ENCODE peak calls at places on chromosomes 3 and 15, in seven cellular contexts. S is heart left ventricle, Y is astrocyte of the cerebellum, Z is fibroblast of lung, T is HepG2, H is mucosa of descending colon, O is neural progenitor cell. B is an unnamed sample.

GRCh38 chr15:51982013-51982769 is 10.6 kb upstream of the LEO1 start:
- DNase-seq in Y (peak; percentile 54), O (no peak), H (peak; percentile 51), S (peak; percentile 22), Z (peak; percentile 69), T (peak; percentile 75), B (peak; percentile 39)

GRCh38 chr3:120264963-120265362 is 20.1 kb downstream of the GPR156 start:
- DNase-seq in Z (no peak), O (no peak), Y (no peak), S (no peak), H (no peak), T (no peak), B (no peak)

GRCh38 chr15:62390793-62391543 is 225.9 kb upstream of the C2CD4B start:
- DNase-seq in Z (peak; percentile 59), S (peak; percentile 35), Y (no peak), T (peak; percentile 32), H (peak; percentile 53), O (peak; percentile 82), B (no peak)

GRCh38 chr3:13705051-13705450 is 156.1 kb downstream of the FBLN2 start:
- DNase-seq in Y (no peak), S (no peak), O (no peak), Z (no peak), H (no peak), T (no peak), B (no peak)

GRCh38 chr3:118144919-118145318 is 889.7 kb downstream of the IGSF11 start:
- DNase-seq in Z (no peak), H (no peak), O (peak; percentile 8), S (no peak), T (no peak), Y (no peak), B (no peak)

GRCh38 chr3:166257715-166258114 is 420.5 kb upstream of the BCHE start:
- DNase-seq in H (no peak), S (no peak), T (no peak), Z (no peak), O (no peak), Y (no peak), B (no peak)

GRCh38 chr3:49417516-49418120 is 4.7 kb downstream of the AMT start:
- DNase-seq in O (no peak), H (no peak), Z (no peak), Y (no peak), T (no peak), S (no peak), B (no peak)

GRCh38 chr3:108178676-108179075 is 43.5 kb downstream of the IFT57 start:
- DNase-seq in T (no peak), Z (peak; percentile 47), S (no peak), H (no peak), O (no peak), Y (no peak), B (peak; percentile 8)

GRCh38 chr15:96334705-96335428 is 4.4 kb downstream of the NR2F2 start:
- DNase-seq in T (no peak), O (peak; percentile 15), Z (peak; percentile 27), H (no peak), Y (no peak), S (no peak), B (no peak)

GRCh38 chr3:101928890-101929289 is 79.6 kb downstream of the NFKBIZ start:
- DNase-seq in Y (no peak), T (no peak), Z (peak; percentile 87), O (no peak), H (no peak), S (no peak), B (no peak)

GRCh38 chr3:171875923-171876412 is 32.8 kb downstream of the TMEM212 start:
- DNase-seq in S (no peak), Y (no peak), Z (peak; percentile 93), T (peak; percentile 48), H (no peak), O (no peak), B (no peak)

GRCh38 chr3:131142580-131142979 is 115.9 kb downstream of the NEK11 start:
- DNase-seq in Z (no peak), Y (no peak), T (no peak), H (no peak), S (no peak), O (no peak), B (no peak)

GRCh38 chr3:124802702-124803101 is 72.5 kb downstream of the UMPS start:
- DNase-seq in Z (no peak), Y (no peak), S (no peak), H (no peak), O (peak; percentile 29), T (no peak), B (no peak)

GRCh38 chr3:38308456-38308855 is 26.4 kb downstream of the SLC22A14 start:
- DNase-seq in T (no peak), Y (no peak), O (no peak), Z (no peak), S (no peak), H (no peak), B (no peak)

GRCh38 chr3:159458010-159458409 is 530.6 kb upstream of the IL12A start:
- DNase-seq in T (no peak), H (no peak), Z (peak; percentile 99), Y (peak; percentile 70), O (peak; percentile 9), S (no peak), B (peak; percentile 87)

GRCh38 chr15:89395996-89396395 is 61.4 kb upstream of the POLG start:
- DNase-seq in H (no peak), O (no peak), Z (no peak), Y (no peak), T (no peak), S (no peak), B (no peak)

GRCh38 chr3:25724948-25725645 is 58.1 kb downstream of the NGLY1 start:
- DNase-seq in Y (no peak), O (no peak), H (no peak), S (no peak), T (no peak), Z (no peak), B (no peak)

GRCh38 chr15:35088329-35088728 is 3.2 kb upstream of the NANOGP8 start:
- DNase-seq in O (no peak), Z (no peak), T (no peak), H (no peak), Y (no peak), S (no peak), B (no peak)

GRCh38 chr3:172536993-172537419 is 13.8 kb upstream of the TNFSF10 start:
- DNase-seq in O (no peak), H (no peak), Z (no peak), T (no peak), Y (no peak), S (no peak), B (no peak)

GRCh38 chr15:75835990-75836952 is 7.0 kb upstream of the UBE2Q2 start:
- DNase-seq in H (no peak), S (no peak), Z (peak; percentile 44), O (no peak), Y (no peak), T (no peak), B (no peak)

GRCh38 chr3:181955566-181955965 is 243.8 kb downstream of the SOX2 start:
- DNase-seq in S (no peak), Y (no peak), T (no peak), Z (no peak), O (no peak), H (no peak), B (no peak)

DNA sequence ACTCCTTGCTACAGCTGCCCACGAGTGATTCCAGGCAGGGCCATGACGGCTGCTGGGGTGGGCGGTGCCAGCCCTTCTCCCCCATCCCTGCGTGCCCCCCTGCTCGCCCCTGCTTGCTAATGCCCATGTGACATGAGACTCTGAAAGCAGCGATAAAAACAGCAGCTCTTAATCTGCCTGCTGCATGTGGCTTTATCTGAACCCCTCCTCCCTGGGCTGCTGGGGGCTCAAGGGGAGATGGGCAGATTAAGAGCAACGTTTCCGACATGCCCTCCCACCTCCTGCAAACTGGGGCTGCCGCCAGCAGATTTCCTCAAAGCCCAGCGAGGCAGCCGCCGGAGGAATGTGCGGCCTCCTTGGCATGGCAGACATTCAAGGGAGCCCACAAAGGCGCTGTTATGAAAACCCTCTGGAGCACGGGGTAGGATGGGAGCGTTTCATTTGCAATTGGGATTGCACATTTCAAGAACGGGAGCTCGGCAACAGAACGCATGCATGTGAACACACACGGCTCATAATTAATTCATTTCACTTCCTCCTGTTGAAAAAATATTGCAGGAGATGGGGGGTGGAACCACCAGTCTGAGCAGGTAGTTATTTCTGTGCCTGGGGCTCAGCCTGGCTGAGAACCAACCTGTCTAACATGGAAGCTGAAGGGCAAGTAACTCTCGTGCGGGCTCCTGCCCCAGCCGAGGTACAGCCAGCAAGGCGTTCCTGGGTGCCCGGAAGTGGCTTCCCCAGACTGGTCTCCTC is 504.2 kb upstream of the PROK2 start:
- DNase-seq in H (no peak), S (no peak), O (peak; percentile 73), T (no peak), Z (peak; percentile 88), Y (peak; percentile 71), B (peak; percentile 91)
- H3K4me3 ChIP-seq in H (no peak overlapping the region), S (peak overlapping the region; percentile 25), O (no peak overlapping the region), T (no peak overlapping the region), Z (peak overlapping the region; percentile 11), Y (peak overlapping the region; percentile 18), B (peak overlapping the region; percentile 22)

GRCh38 chr3:5231067-5231466 is 43.6 kb downstream of the EDEM1 start:
- DNase-seq in H (no peak), T (no peak), S (no peak), O (no peak), Z (no peak), Y (no peak), B (no peak)

GRCh38 chr3:5229414-5229813 is 41.9 kb downstream of the EDEM1 start:
- DNase-seq in O (no peak), Z (no peak), T (no peak), H (no peak), Y (no peak), S (no peak), B (no peak)

GRCh38 chr3:5227812-5228211 is 40.3 kb downstream of the EDEM1 start:
- DNase-seq in Y (no peak), T (no peak), H (no peak), Z (no peak), O (no peak), S (no peak), B (no peak)

GRCh38 chr3:5222283-5223005 is 34.9 kb downstream of the EDEM1 start:
- DNase-seq in H (no peak), O (no peak), S (no peak), Y (no peak), Z (no peak), T (no peak), B (no peak)

GRCh38 chr3:5226783-5227182 is 39.3 kb downstream of the EDEM1 start:
- DNase-seq in H (no peak), O (no peak), Z (peak; percentile 27), S (no peak), T (peak; percentile 5), Y (peak; percentile 23), B (no peak)
- TF ChIP-seq CTCF in H (no peak), O (peak; percentile 60), Z (peak; percentile 38), S (peak; percentile 36), T (peak; percentile 53), Y (peak; percentile 39), B (peak; percentile 62)

GRCh38 chr3:149090907-149091306 is 4.6 kb upstream of the HLTF start:
- DNase-seq in Y (no peak), Z (no peak), H (no peak), O (peak; percentile 13), T (no peak), S (no peak), B (no peak)
- H3K4me3 ChIP-seq in Y (no peak overlapping the region), Z (no peak overlapping the region), H (no peak overlapping the region), O (no peak overlapping the region), T (no peak overlapping the region), S (no peak overlapping the region), B (no peak overlapping the region)

DNA sequence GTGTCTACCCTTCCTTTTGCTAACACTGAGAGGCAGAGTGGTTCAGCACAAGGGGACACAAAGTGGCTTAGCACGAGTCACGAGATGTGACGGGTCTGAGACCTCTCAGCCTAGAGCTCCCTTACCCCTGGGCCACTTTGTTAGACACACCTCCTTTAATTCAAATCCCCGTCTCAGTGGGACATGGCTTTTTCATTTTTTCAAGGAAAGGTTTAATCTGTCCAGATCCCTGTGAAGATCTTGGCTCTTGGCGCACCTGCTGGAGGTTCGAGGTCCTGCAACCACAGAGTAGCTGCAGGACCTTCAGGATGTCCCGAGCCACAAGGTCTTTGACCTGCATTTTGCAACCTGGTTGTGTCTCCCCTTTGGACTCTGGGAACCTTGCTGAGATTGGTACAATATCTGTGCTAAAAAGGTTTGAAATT is 52.0 kb downstream of the LPP start:
- DNase-seq in T (peak; percentile 81), O (peak; percentile 33), H (peak; percentile 46), Y (no peak), Z (no peak), S (no peak), B (no peak)
- TF ChIP-seq CTCF in T (peak; percentile 66), O (peak; percentile 40), H (no peak), Y (peak; percentile 10), Z (no peak), S (no peak), B (peak; percentile 46)